ENCODE peak calls at places on chromosomes 13 and 19, in seven cellular contexts. F is iPS-NIHi11; J is Caki2; A is activated naive CD8-positive, alpha-beta T cell treated with anti-CD3 and anti-CD28 coated beads for 36 hours; Y is NCI-H2081; X is cardiac muscle cell; C is amniotic stem cell. U is an unnamed sample.

GRCh38 chr19:35860818-35861639 is 4.3 kb downstream of the KIRREL2 start:
- DNase-seq in F (peak), J (no peak), A (no peak), Y (no peak), X (peak), C (no peak), U (peak)

GRCh38 chr13:37995052-37995451 is 125.5 kb upstream of the TRPC4 start:
- DNase-seq in F (peak), J (peak), A (no peak), Y (peak), X (peak), C (no peak), U (no peak)

GRCh38 chr13:67148219-67148583 is 81.9 kb downstream of the PCDH9 start:
- DNase-seq in F (no peak), J (no peak), A (no peak), Y (no peak), X (peak), C (no peak), U (no peak)

GRCh38 chr13:30906411-30906990 is 430 bp downstream of the MEDAG start:
- DNase-seq in F (peak), J (no peak), A (peak), Y (no peak), X (peak), C (no peak), U (peak)

GRCh38 chr19:47036233-47036651 is 12.2 kb downstream of the TMEM160 start:
- DNase-seq in F (no peak), J (no peak), A (no peak), Y (peak), X (no peak), C (no peak), U (peak)

GRCh38 chr19:17553256-17553655 is 2.2 kb upstream of the COLGALT1 start:
- DNase-seq in F (no peak), J (no peak), A (no peak), Y (peak), X (peak), C (peak), U (no peak)

GRCh38 chr13:111153977-111154332 is 38.8 kb downstream of the ARHGEF7 start:
- DNase-seq in F (no peak), J (no peak), A (no peak), Y (no peak), X (no peak), C (peak), U (peak)

GRCh38 chr19:50500060-50500752 is 10.8 kb downstream of the JOSD2 start:
- DNase-seq in F (peak), J (no peak), A (no peak), Y (peak), X (no peak), C (no peak), U (peak)

GRCh38 chr13:90395846-90396245 is 951.6 kb upstream of the MIR17HG start:
- DNase-seq in F (no peak), J (no peak), A (no peak), Y (no peak), X (no peak), C (no peak), U (no peak)

GRCh38 chr19:29013325-29013724 is 199.6 kb downstream of the UQCRFS1 start:
- DNase-seq in F (peak), J (no peak), A (no peak), Y (no peak), X (no peak), C (no peak), U (no peak)

GRCh38 chr19:44476559-44477408 is 23.5 kb downstream of the ZNF180 start:
- DNase-seq in F (no peak), J (peak), A (no peak), Y (no peak), X (peak), C (no peak), U (no peak)

GRCh38 chr19:13118424-13119193 is 545 bp downstream of the NACC1 start:
- DNase-seq in F (peak), J (no peak), A (peak), Y (peak), X (peak), C (no peak), U (peak)

GRCh38 chr19:7989071-7989575 is 16.3 kb downstream of the ELAVL1 start:
- DNase-seq in F (no peak), J (peak), A (no peak), Y (no peak), X (no peak), C (no peak), U (no peak)

GRCh38 chr13:113742000-113742441 is 17.0 kb upstream of the TMEM255B start:
- DNase-seq in F (peak), J (no peak), A (peak), Y (no peak), X (peak), C (no peak), U (peak)

GRCh38 chr19:51293571-51294210 is 17.8 kb upstream of the IGLON5 start:
- DNase-seq in F (peak), J (no peak), A (no peak), Y (no peak), X (no peak), C (no peak), U (no peak)

GRCh38 chr19:2567580-2567979 is 91.7 kb downstream of the GADD45B start:
- DNase-seq in F (no peak), J (no peak), A (no peak), Y (no peak), X (no peak), C (no peak), U (no peak)

GRCh38 chr19:679418-680286 is 3.5 kb downstream of the FSTL3 start:
- DNase-seq in F (peak), J (no peak), A (peak), Y (peak), X (peak), C (peak), U (peak)

GRCh38 chr19:54620464-54620863 is 9.8 kb upstream of the LILRB1 start:
- DNase-seq in F (no peak), J (no peak), A (no peak), Y (no peak), X (no peak), C (no peak), U (no peak)

GRCh38 chr19:38543807-38544568 is 73.8 kb downstream of the MAP4K1 start:
- DNase-seq in F (peak), J (peak), A (peak), Y (peak), X (peak), C (peak), U (peak)

GRCh38 chr13:50410921-50411712 is 395.9 kb downstream of the KCNRG start:
- DNase-seq in F (no peak), J (peak), A (no peak), Y (no peak), X (peak), C (peak), U (peak)

GRCh38 chr19:47047931-47048399 is 459 bp downstream of the TMEM160 start:
- DNase-seq in F (peak), J (peak), A (peak), Y (peak), X (peak), C (peak), U (peak)

GRCh38 chr13:113423225-113424170 is 29.8 kb downstream of the ADPRHL1 start:
- DNase-seq in F (no peak), J (no peak), A (no peak), Y (no peak), X (no peak), C (no peak), U (no peak)

GRCh38 chr13:33017410-33017929 is 1.2 kb downstream of the KL start:
- DNase-seq in F (peak), J (no peak), A (peak), Y (no peak), X (peak), C (no peak), U (peak)

GRCh38 chr13:34152409-34152808 is 334.5 kb downstream of the RFC3 start:
- DNase-seq in F (no peak), J (no peak), A (no peak), Y (no peak), X (no peak), C (no peak), U (no peak)

GRCh38 chr19:18126097-18126496 is 26.9 kb upstream of the PIK3R2 start:
- DNase-seq in F (no peak), J (no peak), A (no peak), Y (no peak), X (no peak), C (no peak), U (no peak)

GRCh38 chr19:2391118-2391725 is 31.2 kb downstream of the TMPRSS9 start:
- DNase-seq in F (peak), J (peak), A (peak), Y (peak), X (peak), C (peak), U (peak)

GRCh38 chr19:6963937-6964336 is 57.3 kb downstream of the MBD3L2B start:
- DNase-seq in F (no peak), J (no peak), A (peak), Y (no peak), X (no peak), C (no peak), U (no peak)

GRCh38 chr13:110179116-110179857 is 127.7 kb downstream of the COL4A1 start:
- DNase-seq in F (no peak), J (peak), A (no peak), Y (peak), X (no peak), C (no peak), U (no peak)

GRCh38 chr19:50199254-50199545 is 4.2 kb upstream of the MYH14 start:
- DNase-seq in F (no peak), J (no peak), A (no peak), Y (no peak), X (no peak), C (no peak), U (no peak)

GRCh38 chr13:93262729-93263128 is 36.1 kb downstream of the GPC6 start:
- DNase-seq in F (no peak), J (no peak), A (no peak), Y (no peak), X (peak), C (no peak), U (no peak)